ENCODE peak calls at places on chromosome 21, in six cellular contexts. X is A549, W is endothelial cell of umbilical vein, T is K562, B is GM12878, U is HepG2. H is an unnamed sample.

GRCh38 chr21:31593161-31593560 is 66.3 kb upstream of the SOD1 start:
- DNase-seq in X (no peak), W (no peak), T (no peak), B (no peak), U (no peak), H (no peak)

GRCh38 chr21:14523234-14523633 is 22.9 kb downstream of the SAMSN1 start:
- DNase-seq in X (no peak), W (no peak), T (no peak), B (no peak), U (no peak), H (peak)

GRCh38 chr21:45861156-45861870 is 120.3 kb upstream of the COL6A1 start:
- DNase-seq in X (no peak), W (no peak), T (no peak), B (no peak), U (no peak), H (no peak)

GRCh38 chr21:37915941-37916794 is at the start of gene KCNJ6:
- DNase-seq in X (peak), W (peak), T (peak), B (no peak), U (no peak), H (peak)

GRCh38 chr21:36861595-36861883 is 104.9 kb downstream of the HLCS start:
- DNase-seq in X (no peak), W (no peak), T (no peak), B (no peak), U (no peak), H (no peak)

GRCh38 chr21:38661296-38662223 is 144.2 kb upstream of the ETS2 start:
- DNase-seq in X (peak), W (peak), T (no peak), B (no peak), U (no peak), H (peak)

GRCh38 chr21:18951291-18952038 is 547.9 kb upstream of the TMPRSS15 start:
- DNase-seq in X (peak), W (no peak), T (no peak), B (no peak), U (no peak), H (peak)

GRCh38 chr21:25857308-25858099 is 122.7 kb downstream of the GABPA start:
- DNase-seq in X (no peak), W (no peak), T (no peak), B (no peak), U (no peak), H (no peak)

GRCh38 chr21:45423968-45424853 is 19.2 kb downstream of the COL18A1 start:
- DNase-seq in X (no peak), W (no peak), T (no peak), B (no peak), U (no peak), H (no peak)

GRCh38 chr21:44360174-44360573 is 6.8 kb downstream of the TRPM2 start:
- DNase-seq in X (no peak), W (no peak), T (no peak), B (no peak), U (no peak), H (peak)

GRCh38 chr21:43880111-43880985 is 15.3 kb downstream of the AGPAT3 start:
- DNase-seq in X (no peak), W (no peak), T (no peak), B (no peak), U (no peak), H (peak)

GRCh38 chr21:29797155-29797554 is 142.6 kb downstream of the GRIK1 start:
- DNase-seq in X (no peak), W (no peak), T (no peak), B (no peak), U (no peak), H (no peak)

GRCh38 chr21:36330904-36331303 is 10.9 kb downstream of the MORC3 start:
- DNase-seq in X (peak), W (peak), T (peak), B (peak), U (peak), H (peak)

GRCh38 chr21:18443686-18444085 is 40.1 kb upstream of the TMPRSS15 start:
- DNase-seq in X (no peak), W (no peak), T (no peak), B (no peak), U (no peak), H (no peak)

GRCh38 chr21:35904995-35905972 is 155.0 kb downstream of the SETD4 start:
- DNase-seq in X (no peak), W (peak), T (no peak), B (no peak), U (no peak), H (no peak)

GRCh38 chr21:46401186-46401910 is 57.3 kb upstream of the DIP2A start:
- DNase-seq in X (no peak), W (no peak), T (no peak), B (no peak), U (no peak), H (no peak)

GRCh38 chr21:42009018-42009830 is 936 bp downstream of the ZBTB21 start:
- DNase-seq in X (peak), W (peak), T (peak), B (no peak), U (peak), H (peak)

GRCh38 chr21:26177187-26177586 is 6.6 kb upstream of the APP start:
- DNase-seq in X (no peak), W (no peak), T (no peak), B (no peak), U (no peak), H (no peak)

GRCh38 chr21:37463083-37463780 is 96.7 kb downstream of the DYRK1A start:
- DNase-seq in X (peak), W (peak), T (peak), B (peak), U (peak), H (peak)

GRCh38 chr21:44482581-44483287 is 27.4 kb downstream of the LRRC3 start:
- DNase-seq in X (peak), W (no peak), T (no peak), B (no peak), U (peak), H (peak)

GRCh38 chr21:31924548-31924947 is 51.7 kb downstream of the HUNK start:
- DNase-seq in X (no peak), W (no peak), T (no peak), B (no peak), U (no peak), H (no peak)

GRCh38 chr21:37155216-37155615 is 82.2 kb downstream of the TTC3 start:
- DNase-seq in X (no peak), W (no peak), T (no peak), B (no peak), U (no peak), H (no peak)

GRCh38 chr21:44551290-44552015 is at the start of gene KRTAP10-2:
- DNase-seq in X (no peak), W (no peak), T (no peak), B (no peak), U (no peak), H (no peak)

GRCh38 chr21:29194847-29195246 is 64.4 kb downstream of the MAP3K7CL start:
- DNase-seq in X (no peak), W (no peak), T (no peak), B (no peak), U (peak), H (no peak)

GRCh38 chr21:45015469-45015860 is 58.9 kb upstream of the ADARB1 start:
- DNase-seq in X (no peak), W (no peak), T (no peak), B (no peak), U (no peak), H (no peak)

GRCh38 chr21:44517175-44517899 is 22.7 kb downstream of the KRTAP10-1 start:
- DNase-seq in X (peak), W (no peak), T (peak), B (peak), U (peak), H (peak)

GRCh38 chr21:44549525-44550211 is 1.6 kb downstream of the KRTAP10-2 start:
- DNase-seq in X (no peak), W (no peak), T (no peak), B (no peak), U (no peak), H (no peak)

GRCh38 chr21:37800122-37800455 is 116.2 kb downstream of the KCNJ6 start:
- DNase-seq in X (no peak), W (peak), T (no peak), B (no peak), U (no peak), H (no peak)

GRCh38 chr21:17819878-17820232 is 699 bp upstream of the C21orf91 start:
- DNase-seq in X (no peak), W (no peak), T (peak), B (no peak), U (peak), H (no peak)

GRCh38 chr21:42630626-42631025 is 22.8 kb upstream of the PDE9A start:
- DNase-seq in X (no peak), W (no peak), T (no peak), B (no peak), U (no peak), H (no peak)

GRCh38 chr21:38843806-38844479 is 38.2 kb downstream of the ETS2 start:
- DNase-seq in X (no peak), W (peak), T (no peak), B (no peak), U (no peak), H (no peak)

GRCh38 chr21:46122758-46123683 is 25.1 kb downstream of the COL6A2 start:
- DNase-seq in X (no peak), W (no peak), T (no peak), B (no peak), U (no peak), H (no peak)

DNA sequence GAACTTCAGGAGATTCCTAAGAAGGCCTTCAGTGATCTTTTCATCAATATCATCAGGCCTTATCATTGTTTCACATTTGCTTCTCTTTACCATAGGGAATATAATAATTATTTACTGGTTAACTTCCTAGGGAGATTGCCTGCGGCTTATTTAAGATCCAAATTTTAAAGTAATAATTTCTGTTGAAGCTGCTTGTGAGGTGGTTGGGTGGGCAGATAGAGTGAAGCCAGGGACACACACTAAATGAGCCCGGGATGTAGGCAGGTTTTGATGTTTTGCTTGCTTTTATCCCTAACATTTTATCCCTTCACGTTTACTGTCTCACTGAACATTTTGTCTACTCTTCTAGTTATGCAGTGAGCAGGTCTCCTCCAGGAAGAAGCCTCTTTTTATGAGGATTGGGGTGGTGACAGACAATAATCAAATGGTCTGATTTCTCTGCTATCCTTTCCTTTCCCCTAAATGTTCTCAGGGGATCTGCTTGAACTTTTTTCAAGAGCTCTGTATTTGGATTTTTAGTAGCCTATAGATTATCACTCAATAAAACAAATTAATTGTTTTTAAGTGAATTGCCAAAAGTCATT is 164.7 kb downstream of the RUNX1 start:
- DNase-seq in X (no peak), W (peak), T (no peak), B (no peak), U (no peak), H (no peak)
- H3K4me3 ChIP-seq in X (peak), W (no peak), T (peak), B (peak), U (peak), H (peak)

DNA sequence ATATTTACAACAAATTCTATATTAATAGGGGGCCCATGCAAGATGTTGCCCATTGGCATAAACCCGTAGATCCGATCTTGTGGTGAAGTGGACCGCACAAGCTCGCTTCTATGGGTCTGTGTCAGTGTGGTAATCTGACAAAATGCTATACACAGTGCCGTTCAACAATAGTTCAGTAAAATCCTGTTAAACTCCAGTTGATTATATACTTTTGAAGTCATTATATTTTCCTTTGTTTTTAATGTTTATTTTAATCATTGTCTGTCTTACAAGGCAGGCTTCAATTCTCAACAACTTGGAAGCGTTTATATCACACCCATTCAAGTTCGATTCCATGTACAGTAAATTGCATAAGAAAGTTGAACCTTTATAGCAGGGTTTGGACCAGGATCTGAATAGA is 809.3 kb downstream of the USP25 start:
- DNase-seq in X (no peak), W (no peak), T (no peak), B (no peak), U (no peak), H (no peak)
- TF ChIP-seq POLR2A in X (no peak), W (no peak), T (no peak), B (no peak), U (no peak), H (no peak)

GRCh38 chr21:33825898-33826297 is 89.7 kb downstream of the ATP5PO start:
- DNase-seq in X (no peak), W (no peak), T (no peak), B (no peak), U (no peak), H (no peak)

GRCh38 chr21:33821580-33822322 is 93.9 kb downstream of the ATP5PO start:
- DNase-seq in X (no peak), W (no peak), T (no peak), B (no peak), U (peak), H (no peak)

GRCh38 chr21:33828083-33828482 is 87.5 kb downstream of the ATP5PO start:
- DNase-seq in X (no peak), W (no peak), T (no peak), B (no peak), U (no peak), H (no peak)

GRCh38 chr21:33825419-33825818 is 90.2 kb downstream of the ATP5PO start:
- DNase-seq in X (no peak), W (no peak), T (no peak), B (no peak), U (no peak), H (no peak)

DNA sequence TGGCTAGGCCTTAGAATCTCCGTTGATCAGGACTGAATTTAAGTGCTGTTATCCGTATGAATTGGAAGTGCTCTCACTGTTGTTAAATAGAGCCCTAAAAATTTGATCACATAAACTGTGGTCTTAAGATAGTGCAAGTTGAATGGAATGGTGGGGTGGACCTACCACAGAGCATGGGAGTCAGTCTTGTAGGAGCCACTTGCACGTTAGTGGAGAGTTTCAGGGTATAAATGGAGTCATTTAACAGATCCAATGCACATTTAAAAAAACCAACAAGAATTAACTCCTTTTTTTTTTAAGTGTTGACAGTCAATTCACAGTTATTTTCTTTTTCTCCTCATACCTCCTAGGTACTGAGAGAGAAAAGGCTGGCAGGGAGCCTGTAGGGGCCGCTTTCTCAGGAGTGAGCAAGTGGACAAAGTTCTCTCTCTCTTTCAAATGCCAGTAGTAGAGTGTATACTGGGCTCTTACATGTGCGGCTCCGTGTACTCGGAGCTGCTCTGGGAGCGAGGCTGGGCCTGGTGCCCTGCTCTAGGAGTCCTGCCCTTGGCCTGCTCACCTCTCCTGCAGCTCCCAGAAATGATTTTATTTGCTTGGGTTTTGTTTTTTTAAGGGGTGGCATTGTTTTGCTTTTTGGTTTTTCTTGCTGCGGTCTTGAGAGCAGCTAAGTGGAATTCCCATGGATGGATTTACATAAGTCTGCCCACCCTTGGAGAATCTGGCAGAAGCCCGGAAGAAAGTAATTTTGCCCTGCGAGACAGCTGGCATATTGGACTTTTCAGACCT is 91.3 kb downstream of the ATP5PO start:
- DNase-seq in X (no peak), W (no peak), T (no peak), B (no peak), U (no peak), H (no peak)
- TF ChIP-seq MYC in X (no peak), W (no peak), T (no peak), B (no peak), U (no peak), H (no peak)

GRCh38 chr21:33021150-33021549 is 4.6 kb upstream of the OLIG2 start:
- DNase-seq in X (no peak), W (no peak), T (no peak), B (no peak), U (no peak), H (no peak)

GRCh38 chr21:33018707-33019455 is 6.9 kb upstream of the OLIG2 start:
- DNase-seq in X (no peak), W (no peak), T (no peak), B (no peak), U (no peak), H (no peak)

GRCh38 chr21:33020558-33021100 is 5.1 kb upstream of the OLIG2 start:
- DNase-seq in X (no peak), W (no peak), T (no peak), B (no peak), U (no peak), H (no peak)

GRCh38 chr21:33019516-33019884 is 6.2 kb upstream of the OLIG2 start:
- DNase-seq in X (no peak), W (no peak), T (no peak), B (no peak), U (no peak), H (no peak)

GRCh38 chr21:33019885-33020557 is 5.7 kb upstream of the OLIG2 start:
- DNase-seq in X (no peak), W (no peak), T (no peak), B (no peak), U (no peak), H (no peak)
- H3K4me3 ChIP-seq in X (no peak), W (no peak), T (no peak), B (no peak), U (peak), H (no peak)

H was measured in NB4.